ENCODE peak calls at places on chromosomes 7 and 10, in nine cellular contexts. One of them, this sample, is unnamed.

GRCh38 chr10:28810062-28810870 is 132.9 kb downstream of the BAMBI start:
- DNase-seq in heart left ventricle: no peak
- DNase-seq in SJSA1: peak; percentile 91
- DNase-seq in HCT116: no peak
- DNase-seq in cardiac muscle cell: peak; percentile 33
- DNase-seq in tibial artery: no peak
- DNase-seq in lower lobe of right lung: no peak
- DNase-seq in stomach: no peak
- DNase-seq in right lobe of liver: no peak
- DNase-seq in this sample: no peak

GRCh38 chr7:149837620-149838223 is 453 bp upstream of the ZNF862 start:
- DNase-seq in heart left ventricle: peak; percentile 10
- DNase-seq in SJSA1: no peak
- DNase-seq in HCT116: no peak
- DNase-seq in cardiac muscle cell: no peak
- DNase-seq in tibial artery: no peak
- DNase-seq in lower lobe of right lung: no peak
- DNase-seq in stomach: no peak
- DNase-seq in right lobe of liver: no peak
- DNase-seq in this sample: no peak

GRCh38 chr7:87152897-87153641 is 816 bp downstream of the DMTF1 start:
- DNase-seq in heart left ventricle: peak; percentile 29
- DNase-seq in SJSA1: peak; percentile 59
- DNase-seq in HCT116: no peak
- DNase-seq in cardiac muscle cell: peak; percentile 38
- DNase-seq in tibial artery: peak; percentile 60
- DNase-seq in lower lobe of right lung: peak; percentile 50
- DNase-seq in stomach: peak; percentile 33
- DNase-seq in right lobe of liver: peak; percentile 51
- DNase-seq in this sample: no peak

GRCh38 chr7:1924185-1924817 is 254.2 kb downstream of the ELFN1 start:
- DNase-seq in heart left ventricle: no peak
- DNase-seq in SJSA1: no peak
- DNase-seq in HCT116: no peak
- DNase-seq in cardiac muscle cell: peak; percentile 67
- DNase-seq in tibial artery: no peak
- DNase-seq in lower lobe of right lung: no peak
- DNase-seq in stomach: no peak
- DNase-seq in right lobe of liver: no peak
- DNase-seq in this sample: no peak

GRCh38 chr7:12493407-12493806 is 77.1 kb upstream of the SCIN start:
- DNase-seq in heart left ventricle: no peak
- DNase-seq in SJSA1: no peak
- DNase-seq in HCT116: no peak
- DNase-seq in cardiac muscle cell: peak; percentile 45
- DNase-seq in tibial artery: no peak
- DNase-seq in lower lobe of right lung: no peak
- DNase-seq in stomach: peak; percentile 36
- DNase-seq in right lobe of liver: no peak
- DNase-seq in this sample: no peak

GRCh38 chr10:85400981-85401695 is 965.5 kb downstream of the GRID1 start:
- DNase-seq in heart left ventricle: no peak
- DNase-seq in SJSA1: no peak
- DNase-seq in HCT116: no peak
- DNase-seq in cardiac muscle cell: no peak
- DNase-seq in tibial artery: no peak
- DNase-seq in lower lobe of right lung: no peak
- DNase-seq in stomach: no peak
- DNase-seq in right lobe of liver: no peak
- DNase-seq in this sample: peak; percentile 42

GRCh38 chr7:28705350-28705749 is 252.8 kb downstream of the TRIL start:
- DNase-seq in heart left ventricle: no peak
- DNase-seq in SJSA1: peak; percentile 68
- DNase-seq in HCT116: no peak
- DNase-seq in cardiac muscle cell: no peak
- DNase-seq in tibial artery: no peak
- DNase-seq in lower lobe of right lung: no peak
- DNase-seq in stomach: no peak
- DNase-seq in right lobe of liver: no peak
- DNase-seq in this sample: no peak

GRCh38 chr7:129529643-129530042 is 27.3 kb downstream of the SMKR1 start:
- DNase-seq in heart left ventricle: no peak
- DNase-seq in SJSA1: no peak
- DNase-seq in HCT116: no peak
- DNase-seq in cardiac muscle cell: no peak
- DNase-seq in tibial artery: no peak
- DNase-seq in lower lobe of right lung: no peak
- DNase-seq in stomach: no peak
- DNase-seq in right lobe of liver: no peak
- DNase-seq in this sample: no peak

GRCh38 chr10:4812952-4813351 is 13.1 kb upstream of the AKR1E2 start:
- DNase-seq in heart left ventricle: no peak
- DNase-seq in SJSA1: peak; percentile 55
- DNase-seq in HCT116: peak; percentile 36
- DNase-seq in cardiac muscle cell: peak; percentile 46
- DNase-seq in tibial artery: no peak
- DNase-seq in lower lobe of right lung: no peak
- DNase-seq in stomach: no peak
- DNase-seq in right lobe of liver: no peak
- DNase-seq in this sample: peak; percentile 62

GRCh38 chr7:70334883-70335282 is 736.6 kb downstream of the AUTS2 start:
- DNase-seq in heart left ventricle: no peak
- DNase-seq in SJSA1: no peak
- DNase-seq in HCT116: no peak
- DNase-seq in cardiac muscle cell: no peak
- DNase-seq in tibial artery: no peak
- DNase-seq in lower lobe of right lung: no peak
- DNase-seq in stomach: no peak
- DNase-seq in right lobe of liver: no peak
- DNase-seq in this sample: no peak

GRCh38 chr10:109939253-109939961 is 16.1 kb upstream of the XPNPEP1 start:
- DNase-seq in heart left ventricle: no peak
- DNase-seq in SJSA1: no peak
- DNase-seq in HCT116: no peak
- DNase-seq in cardiac muscle cell: no peak
- DNase-seq in tibial artery: no peak
- DNase-seq in lower lobe of right lung: no peak
- DNase-seq in stomach: no peak
- DNase-seq in right lobe of liver: no peak
- DNase-seq in this sample: no peak

DNA sequence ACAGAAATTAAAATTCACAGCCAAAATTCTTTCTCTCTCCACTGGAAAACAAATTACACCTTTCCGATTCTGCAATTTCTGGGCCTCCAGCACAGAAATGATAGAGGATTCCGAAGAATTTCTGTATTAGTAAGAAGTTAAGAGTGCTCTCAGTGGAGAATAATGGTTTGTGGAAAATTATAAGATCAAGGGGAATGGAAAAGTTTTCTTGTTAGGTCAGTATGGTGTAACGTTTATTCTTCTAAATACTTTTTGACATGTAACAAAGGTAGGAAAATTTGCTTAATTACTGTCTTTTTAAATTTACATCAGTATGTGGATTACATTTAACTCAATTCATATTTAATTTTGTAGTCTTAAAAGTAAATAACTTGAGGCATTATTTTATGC is 288.3 kb upstream of the NFE2L3 start:
- DNase-seq in heart left ventricle: no peak
- DNase-seq in SJSA1: peak; percentile 15
- DNase-seq in HCT116: no peak
- DNase-seq in cardiac muscle cell: no peak
- DNase-seq in tibial artery: no peak
- DNase-seq in lower lobe of right lung: no peak
- DNase-seq in stomach: no peak
- DNase-seq in right lobe of liver: no peak
- DNase-seq in this sample: no peak
- H3K27me3 ChIP-seq in heart left ventricle: peaks cover 71% of the 10 kb centered on the region
- H3K27me3 ChIP-seq in SJSA1: peaks cover 50% of the 10 kb centered on the region
- H3K27me3 ChIP-seq in HCT116: peaks cover 50% of the 10 kb centered on the region
- H3K27me3 ChIP-seq in cardiac muscle cell: peaks cover 63% of the 10 kb centered on the region
- H3K27me3 ChIP-seq in tibial artery: peaks cover 83% of the 10 kb centered on the region
- H3K27me3 ChIP-seq in lower lobe of right lung: peaks cover 100% of the 10 kb centered on the region
- H3K27me3 ChIP-seq in stomach: peaks cover 97% of the 10 kb centered on the region
- H3K27me3 ChIP-seq in right lobe of liver: peaks cover 51% of the 10 kb centered on the region
- H3K27me3 ChIP-seq in this sample: peaks cover 15% of the 10 kb centered on the region

GRCh38 chr10:123862421-123863188 is 29.0 kb downstream of the CPXM2 start:
- DNase-seq in heart left ventricle: no peak
- DNase-seq in SJSA1: no peak
- DNase-seq in HCT116: no peak
- DNase-seq in cardiac muscle cell: no peak
- DNase-seq in tibial artery: no peak
- DNase-seq in lower lobe of right lung: no peak
- DNase-seq in stomach: no peak
- DNase-seq in right lobe of liver: no peak
- DNase-seq in this sample: no peak

GRCh38 chr10:123864923-123865322 is 26.7 kb downstream of the CPXM2 start:
- DNase-seq in heart left ventricle: no peak
- DNase-seq in SJSA1: no peak
- DNase-seq in HCT116: no peak
- DNase-seq in cardiac muscle cell: no peak
- DNase-seq in tibial artery: peak; percentile 92
- DNase-seq in lower lobe of right lung: no peak
- DNase-seq in stomach: no peak
- DNase-seq in right lobe of liver: no peak
- DNase-seq in this sample: no peak

GRCh38 chr10:123863189-123863580 is 28.4 kb downstream of the CPXM2 start:
- DNase-seq in heart left ventricle: no peak
- DNase-seq in SJSA1: no peak
- DNase-seq in HCT116: no peak
- DNase-seq in cardiac muscle cell: no peak
- DNase-seq in tibial artery: no peak
- DNase-seq in lower lobe of right lung: no peak
- DNase-seq in stomach: no peak
- DNase-seq in right lobe of liver: no peak
- DNase-seq in this sample: no peak

GRCh38 chr10:123865350-123865749 is 26.3 kb downstream of the CPXM2 start:
- DNase-seq in heart left ventricle: no peak
- DNase-seq in SJSA1: no peak
- DNase-seq in HCT116: no peak
- DNase-seq in cardiac muscle cell: no peak
- DNase-seq in tibial artery: no peak
- DNase-seq in lower lobe of right lung: no peak
- DNase-seq in stomach: no peak
- DNase-seq in right lobe of liver: no peak
- DNase-seq in this sample: no peak

DNA sequence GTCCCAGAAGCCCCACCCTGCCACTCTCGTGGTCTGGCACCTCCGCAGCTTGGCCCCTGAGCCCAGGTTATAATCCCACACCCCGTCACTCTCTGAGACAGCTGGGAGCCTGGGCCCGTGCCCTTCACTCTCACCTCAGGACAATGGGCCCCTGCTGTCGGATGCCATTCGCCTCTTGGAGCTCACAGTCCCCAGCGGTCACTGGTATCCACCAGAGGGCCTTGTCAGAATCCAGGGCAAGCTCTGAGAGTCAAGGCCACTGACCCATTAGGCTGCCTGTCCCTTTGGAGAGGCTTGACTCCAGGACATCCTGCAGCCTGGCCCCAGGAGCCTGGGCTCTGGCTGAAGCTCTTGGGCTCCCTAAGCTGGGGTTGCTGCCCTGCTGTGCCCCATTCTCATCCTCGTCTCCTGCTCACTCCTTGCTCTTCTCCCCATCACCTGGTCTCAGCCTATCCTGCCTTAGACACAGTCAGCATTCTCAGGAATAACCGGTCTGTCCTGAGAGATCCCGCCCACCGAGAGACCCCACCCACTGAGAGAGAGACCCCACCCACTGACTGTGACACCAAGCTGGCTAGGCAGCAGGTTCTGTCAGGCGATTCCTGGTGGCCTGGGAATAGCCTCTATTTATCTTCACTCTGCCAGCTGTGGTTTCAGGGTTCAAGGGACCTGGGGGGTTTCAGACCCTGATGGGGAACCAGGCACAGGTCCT is 27.7 kb downstream of the CPXM2 start:
- DNase-seq in heart left ventricle: no peak
- DNase-seq in SJSA1: no peak
- DNase-seq in HCT116: no peak
- DNase-seq in cardiac muscle cell: no peak
- DNase-seq in tibial artery: no peak
- DNase-seq in lower lobe of right lung: no peak
- DNase-seq in stomach: no peak
- DNase-seq in right lobe of liver: no peak
- DNase-seq in this sample: no peak
- H3K27me3 ChIP-seq in heart left ventricle: no peaks in the 10 kb centered on the region
- H3K27me3 ChIP-seq in SJSA1: no peaks in the 10 kb centered on the region
- H3K27me3 ChIP-seq in HCT116: peaks cover 29% of the 10 kb centered on the region
- H3K27me3 ChIP-seq in cardiac muscle cell: no peaks in the 10 kb centered on the region
- H3K27me3 ChIP-seq in tibial artery: no peaks in the 10 kb centered on the region
- H3K27me3 ChIP-seq in lower lobe of right lung: no peaks in the 10 kb centered on the region
- H3K27me3 ChIP-seq in stomach: no peaks in the 10 kb centered on the region
- H3K27me3 ChIP-seq in right lobe of liver: no peaks in the 10 kb centered on the region
- H3K27me3 ChIP-seq in this sample: peaks cover 6% of the 10 kb centered on the region

GRCh38 chr7:33904680-33905388 is 505 bp upstream of the BMPER start:
- DNase-seq in heart left ventricle: no peak
- DNase-seq in SJSA1: peak; percentile 69
- DNase-seq in HCT116: no peak
- DNase-seq in cardiac muscle cell: peak; percentile 74
- DNase-seq in tibial artery: peak; percentile 69
- DNase-seq in lower lobe of right lung: peak; percentile 44
- DNase-seq in stomach: peak; percentile 40
- DNase-seq in right lobe of liver: peak; percentile 50
- DNase-seq in this sample: no peak
- H3K27me3 ChIP-seq in heart left ventricle: no peaks in the 10 kb centered on the region
- H3K27me3 ChIP-seq in SJSA1: peaks cover 22% of the 10 kb centered on the region
- H3K27me3 ChIP-seq in HCT116: peaks cover 23% of the 10 kb centered on the region
- H3K27me3 ChIP-seq in cardiac muscle cell: no peaks in the 10 kb centered on the region
- H3K27me3 ChIP-seq in tibial artery: peaks cover 4% of the 10 kb centered on the region
- H3K27me3 ChIP-seq in lower lobe of right lung: peaks cover 19% of the 10 kb centered on the region
- H3K27me3 ChIP-seq in stomach: peaks cover 25% of the 10 kb centered on the region
- H3K27me3 ChIP-seq in right lobe of liver: no peaks in the 10 kb centered on the region
- H3K27me3 ChIP-seq in this sample: peaks cover 4% of the 10 kb centered on the region

GRCh38 chr7:27193335-27194001 is 6.4 kb downstream of the HOXA13 start:
- DNase-seq in heart left ventricle: no peak
- DNase-seq in SJSA1: peak; percentile 63
- DNase-seq in HCT116: no peak
- DNase-seq in cardiac muscle cell: no peak
- DNase-seq in tibial artery: peak; percentile 33
- DNase-seq in lower lobe of right lung: no peak
- DNase-seq in stomach: no peak
- DNase-seq in right lobe of liver: no peak
- DNase-seq in this sample: no peak

GRCh38 chr7:27191081-27191715 is 6.2 kb upstream of the HOXA11 start:
- DNase-seq in heart left ventricle: no peak
- DNase-seq in SJSA1: no peak
- DNase-seq in HCT116: no peak
- DNase-seq in cardiac muscle cell: no peak
- DNase-seq in tibial artery: peak; percentile 58
- DNase-seq in lower lobe of right lung: no peak
- DNase-seq in stomach: peak; percentile 10
- DNase-seq in right lobe of liver: no peak
- DNase-seq in this sample: no peak

GRCh38 chr7:27192546-27193334 is 7.2 kb downstream of the HOXA13 start:
- DNase-seq in heart left ventricle: no peak
- DNase-seq in SJSA1: peak; percentile 44
- DNase-seq in HCT116: no peak
- DNase-seq in cardiac muscle cell: no peak
- DNase-seq in tibial artery: peak; percentile 66
- DNase-seq in lower lobe of right lung: no peak
- DNase-seq in stomach: no peak
- DNase-seq in right lobe of liver: no peak
- DNase-seq in this sample: no peak

GRCh38 chr7:27190284-27190748 is 5.3 kb upstream of the HOXA11 start:
- DNase-seq in heart left ventricle: no peak
- DNase-seq in SJSA1: no peak
- DNase-seq in HCT116: no peak
- DNase-seq in cardiac muscle cell: no peak
- DNase-seq in tibial artery: peak; percentile 39
- DNase-seq in lower lobe of right lung: no peak
- DNase-seq in stomach: peak; percentile 4
- DNase-seq in right lobe of liver: no peak
- DNase-seq in this sample: no peak

GRCh38 chr7:27191716-27192545 is 6.9 kb upstream of the HOXA11 start:
- DNase-seq in heart left ventricle: no peak
- DNase-seq in SJSA1: peak; percentile 45
- DNase-seq in HCT116: no peak
- DNase-seq in cardiac muscle cell: no peak
- DNase-seq in tibial artery: peak; percentile 62
- DNase-seq in lower lobe of right lung: no peak
- DNase-seq in stomach: peak; percentile 24
- DNase-seq in right lobe of liver: no peak
- DNase-seq in this sample: no peak
- H3K27me3 ChIP-seq in heart left ventricle: peaks cover 86% of the 10 kb centered on the region
- H3K27me3 ChIP-seq in SJSA1: no peaks in the 10 kb centered on the region
- H3K27me3 ChIP-seq in HCT116: no peaks in the 10 kb centered on the region
- H3K27me3 ChIP-seq in cardiac muscle cell: peaks cover 100% of the 10 kb centered on the region
- H3K27me3 ChIP-seq in tibial artery: peaks cover 94% of the 10 kb centered on the region
- H3K27me3 ChIP-seq in lower lobe of right lung: peaks cover 100% of the 10 kb centered on the region
- H3K27me3 ChIP-seq in stomach: peaks cover 97% of the 10 kb centered on the region
- H3K27me3 ChIP-seq in right lobe of liver: peaks cover 36% of the 10 kb centered on the region
- H3K27me3 ChIP-seq in this sample: peaks cover 94% of the 10 kb centered on the region

This sample was measured in keratinocyte.